ENCODE peak calls at places on chromosomes 12 and 14, in eight cellular contexts. K, Z, Q, M, W, F, P and U are unnamed samples.

GRCh38 chr14:85387181-85387580 is 142.8 kb upstream of the FLRT2 start:
- DNase-seq in W (no peak), M (no peak), Q (peak), F (no peak), Z (no peak), K (no peak), P (no peak), U (no peak)

GRCh38 chr14:75539562-75540478 is 17.6 kb downstream of the BATF start:
- DNase-seq in K (no peak), Q (no peak), P (no peak), Z (no peak), M (no peak), W (no peak), F (no peak), U (no peak)

GRCh38 chr14:59771577-59771976 is 99.0 kb downstream of the RTN1 start:
- DNase-seq in W (no peak), M (no peak), F (peak), P (no peak), Q (peak), K (no peak), Z (no peak), U (no peak)

GRCh38 chr12:89707992-89708792 is 446 bp downstream of the ATP2B1 start:
- DNase-seq in M (no peak), W (peak), K (peak), Z (peak), Q (peak), P (peak), F (peak), U (no peak)

GRCh38 chr12:55736076-55736475 is 6.8 kb upstream of the GDF11 start:
- DNase-seq in K (no peak), P (no peak), F (no peak), W (no peak), Z (no peak), Q (no peak), M (no peak), U (no peak)

GRCh38 chr12:75854681-75855309 is 176.8 kb downstream of the PHLDA1 start:
- DNase-seq in Z (no peak), K (no peak), F (peak), W (no peak), Q (no peak), P (no peak), M (no peak), U (no peak)

GRCh38 chr12:6215932-6216494 is 15.8 kb downstream of the CD9 start:
- DNase-seq in M (no peak), Z (peak), K (peak), W (no peak), P (peak), F (peak), Q (peak), U (peak)

GRCh38 chr12:69639400-69640016 is 28.8 kb upstream of the LRRC10 start:
- DNase-seq in K (peak), M (no peak), Q (peak), F (peak), W (peak), Z (peak), P (peak), U (peak)

GRCh38 chr12:124125472-124125871 is 152.5 kb downstream of the ZNF664 start:
- DNase-seq in P (no peak), Z (no peak), M (no peak), Q (no peak), K (no peak), W (no peak), F (no peak), U (no peak)

GRCh38 chr12:111248981-111249380 is 119.9 kb downstream of the PHETA1 start:
- DNase-seq in F (no peak), P (no peak), Z (peak), Q (no peak), W (no peak), M (no peak), K (no peak), U (peak)

GRCh38 chr14:55097894-55098560 is 31.0 kb upstream of the LGALS3 start:
- DNase-seq in P (peak), M (no peak), K (no peak), W (peak), Q (no peak), F (no peak), Z (no peak), U (no peak)

GRCh38 chr12:98868076-98868475 is 223.0 kb downstream of the APAF1 start:
- DNase-seq in P (no peak), M (no peak), F (no peak), Z (no peak), Q (no peak), K (no peak), W (no peak), U (no peak)

GRCh38 chr12:111429760-111430417 is 24.2 kb downstream of the SH2B3 start:
- DNase-seq in Q (peak), W (no peak), K (no peak), Z (no peak), P (no peak), M (no peak), F (no peak), U (no peak)

GRCh38 chr14:100577321-100577985 is 9.8 kb downstream of the BEGAIN start:
- DNase-seq in K (peak), F (no peak), Z (no peak), W (no peak), M (no peak), P (no peak), Q (no peak), U (no peak)

GRCh38 chr12:3712209-3712992 is 40.5 kb downstream of the CRACR2A start:
- DNase-seq in K (no peak), M (no peak), P (no peak), Z (no peak), Q (no peak), W (no peak), F (no peak), U (no peak)

GRCh38 chr14:73283592-73284379 is 46.5 kb downstream of the PAPLN start:
- DNase-seq in F (peak), K (no peak), Q (no peak), W (no peak), M (no peak), P (no peak), Z (no peak), U (no peak)

GRCh38 chr14:65864549-65864948 is 452.0 kb downstream of the FUT8 start:
- DNase-seq in P (no peak), M (no peak), Q (no peak), K (no peak), Z (no peak), F (no peak), W (no peak), U (no peak)

GRCh38 chr12:109715310-109716091 is 1.9 kb downstream of the FAM222A start:
- DNase-seq in Q (no peak), M (no peak), Z (no peak), K (peak), W (peak), P (peak), F (no peak), U (no peak)

GRCh38 chr12:75509621-75510020 is 1.8 kb downstream of the KRR1 start:
- DNase-seq in Z (no peak), W (no peak), M (no peak), F (no peak), K (no peak), Q (no peak), P (no peak), U (no peak)

GRCh38 chr14:82855912-82856381 is 1322.3 kb upstream of the SEL1L start:
- DNase-seq in W (peak), Q (peak), P (no peak), F (peak), Z (no peak), M (no peak), K (no peak), U (no peak)

GRCh38 chr12:54390668-54391551 is 6.4 kb upstream of the ZNF385A start:
- DNase-seq in W (peak), Q (no peak), M (no peak), P (peak), F (no peak), K (peak), Z (peak), U (no peak)

GRCh38 chr12:5309654-5310053 is 122.3 kb upstream of the NTF3 start:
- DNase-seq in F (no peak), W (no peak), Q (no peak), K (no peak), P (no peak), Z (no peak), M (no peak), U (no peak)

GRCh38 chr12:43692064-43692463 is 66.5 kb downstream of the PUS7L start:
- DNase-seq in K (no peak), F (peak), Z (no peak), M (no peak), P (no peak), W (peak), Q (peak), U (peak)

GRCh38 chr12:18747960-18748359 is 10.0 kb downstream of the CAPZA3 start:
- DNase-seq in F (peak), Q (peak), P (no peak), Z (no peak), W (no peak), K (no peak), M (no peak), U (peak)

GRCh38 chr12:10235761-10236631 is 23.3 kb downstream of the GABARAPL1 start:
- DNase-seq in Z (peak), P (peak), M (no peak), W (peak), F (peak), K (peak), Q (peak), U (peak)

GRCh38 chr12:92034858-92035401 is 110.7 kb downstream of the BTG1 start:
- DNase-seq in K (peak), Q (peak), M (no peak), Z (peak), W (no peak), P (peak), F (peak), U (peak)
- TF ChIP-seq POLR2A in K (no peak), Q (no peak), M (peak), Z (no peak), W (no peak), P (no peak), F (no peak), U (no peak)

DNA sequence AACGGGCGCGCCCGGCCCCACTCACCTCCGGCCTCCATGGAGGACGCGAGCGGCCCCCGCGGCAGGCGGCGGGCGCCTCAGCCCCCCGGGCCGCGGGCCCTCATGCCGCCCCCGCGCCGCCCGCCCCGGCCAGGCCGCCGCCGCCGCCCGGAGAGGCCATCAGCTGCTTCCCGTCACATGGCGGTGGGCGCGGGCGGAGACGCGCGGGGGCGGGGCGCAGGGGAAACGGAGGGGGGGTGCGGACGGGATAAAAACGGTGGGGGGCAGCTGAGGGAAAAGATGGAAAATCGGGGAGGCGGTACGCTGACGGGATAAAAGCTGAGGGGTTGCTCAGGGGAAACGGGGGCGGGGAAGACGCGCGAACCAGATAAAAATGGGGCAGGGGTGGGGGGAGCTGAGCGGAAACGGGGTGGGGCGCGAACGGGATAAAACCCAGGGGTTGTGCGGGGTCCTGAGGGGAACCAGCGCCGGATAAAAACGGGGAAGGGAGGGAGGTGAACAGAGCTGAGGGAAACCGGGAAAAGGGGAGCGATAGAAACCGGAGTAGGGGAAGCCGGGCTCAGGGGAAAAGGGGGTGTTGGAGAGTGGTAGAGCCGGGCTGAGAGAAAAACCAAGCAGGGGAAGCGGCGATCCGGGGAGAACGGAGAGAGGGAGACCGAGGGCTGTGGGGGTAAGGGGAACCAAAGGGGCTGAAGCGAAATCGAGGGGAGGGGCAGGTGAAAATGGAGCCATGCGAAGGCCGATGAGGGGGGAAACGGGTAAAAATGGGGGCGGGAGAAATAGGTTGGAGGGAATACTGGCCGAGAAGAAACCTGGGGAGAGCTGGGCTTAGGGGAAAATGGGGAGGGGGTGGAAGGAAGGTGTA is at the start of gene WSB2:
- DNase-seq in F (peak), Z (peak), K (peak), M (no peak), P (peak), W (peak), Q (peak), U (peak)
- TF ChIP-seq POLR2A in F (peak), Z (peak), K (no peak), M (peak), P (no peak), W (no peak), Q (no peak), U (peak)

DNA sequence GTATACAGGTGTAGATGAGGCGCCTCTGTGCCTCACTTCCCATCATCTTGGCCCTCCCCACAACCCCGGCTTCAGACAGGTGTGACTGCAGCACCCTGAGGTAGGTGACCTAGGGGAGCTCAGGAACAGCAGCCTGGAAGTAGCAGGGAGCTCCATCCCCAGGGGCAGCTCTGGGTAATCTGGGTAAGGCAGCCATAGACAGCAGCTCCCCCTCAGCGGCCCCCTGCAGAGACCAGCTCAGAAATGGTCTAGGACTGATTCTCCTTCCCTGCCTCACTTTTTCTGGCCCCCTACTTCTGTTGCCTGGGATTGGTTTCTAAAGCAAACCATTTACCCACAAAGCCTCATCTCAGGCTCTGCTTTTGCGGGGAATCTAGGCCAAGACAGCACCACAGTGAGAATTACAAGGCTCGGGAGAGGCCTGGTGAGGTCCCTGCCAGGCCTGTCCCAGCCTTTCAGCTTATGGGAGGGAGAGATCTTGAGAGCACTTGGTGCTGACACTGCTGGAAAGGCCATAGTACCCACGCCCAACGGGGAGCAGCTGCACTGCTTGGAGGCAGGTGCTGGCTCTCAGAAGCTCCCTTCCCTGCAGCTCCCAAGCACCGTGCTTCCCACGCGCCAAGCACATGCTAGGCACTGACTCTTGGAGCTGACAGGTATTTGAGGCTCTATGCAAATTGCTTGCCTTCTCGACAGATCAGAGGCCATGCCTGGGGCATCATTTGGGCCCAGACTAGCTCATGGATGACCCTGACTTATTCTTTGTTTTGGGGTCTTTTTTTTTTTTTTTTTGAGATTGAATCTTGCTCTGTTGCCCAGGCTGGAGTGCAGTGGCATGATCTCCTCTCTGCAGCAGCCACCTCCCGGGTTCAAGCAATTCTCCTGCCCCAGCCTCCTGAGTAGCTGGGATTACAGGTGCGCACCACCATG is 45.1 kb upstream of the TRAF3 start:
- DNase-seq in F (no peak), Q (no peak), Z (no peak), M (no peak), K (no peak), W (no peak), P (no peak), U (no peak)
- TF ChIP-seq POLR2A in F (no peak), Q (no peak), Z (no peak), M (no peak), K (no peak), W (no peak), P (no peak), U (no peak)

GRCh38 chr14:24080888-24081738 is 9.8 kb downstream of the CPNE6 start:
- DNase-seq in M (no peak), Q (peak), F (no peak), W (peak), P (peak), K (peak), Z (peak), U (peak)
- TF ChIP-seq POLR2A in M (no peak), Q (no peak), F (no peak), W (no peak), P (no peak), K (no peak), Z (peak), U (peak)

GRCh38 chr12:62259993-62260732 is at the start of gene USP15:
- DNase-seq in M (peak), Z (peak), P (peak), W (peak), F (peak), Q (peak), K (peak), U (peak)
- TF ChIP-seq POLR2A in M (peak), Z (peak), P (peak), W (peak), F (peak), Q (peak), K (peak), U (peak)

DNA sequence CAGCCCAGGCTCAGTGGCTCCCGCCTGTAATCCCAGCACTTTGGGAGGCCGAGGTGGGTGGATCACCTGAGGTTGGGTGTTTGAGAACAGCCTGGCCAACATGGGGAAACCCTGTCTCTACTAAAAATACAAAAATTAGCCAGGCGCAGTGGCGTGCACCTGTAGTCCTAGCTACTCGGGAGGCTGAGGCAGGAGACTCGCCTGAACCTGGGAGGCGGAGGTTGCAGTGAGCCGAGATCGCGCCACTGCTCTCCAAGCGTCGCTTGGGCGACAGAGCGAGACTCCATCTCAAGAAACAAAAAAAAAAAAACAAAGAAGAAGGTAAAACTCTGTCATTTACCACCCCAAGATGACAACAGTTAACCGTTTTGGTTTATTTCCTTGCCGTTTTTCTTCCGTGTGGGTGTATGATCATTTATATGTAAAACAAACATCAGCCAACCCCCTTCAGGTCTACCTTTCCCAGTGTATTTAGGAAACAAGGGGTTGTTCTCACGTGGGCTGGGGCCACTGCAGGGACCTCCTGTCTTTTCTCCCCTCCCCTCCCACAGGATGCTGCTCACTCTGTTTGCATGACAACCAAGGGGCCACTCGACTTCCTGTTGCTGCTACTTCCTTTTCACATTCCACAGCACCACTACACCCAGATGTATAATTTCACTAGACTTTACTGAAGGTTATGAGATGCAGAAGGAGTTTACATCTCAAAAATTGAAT is 13.6 kb downstream of the TTC9 start:
- DNase-seq in F (no peak), Z (no peak), W (peak), K (no peak), P (peak), M (no peak), Q (peak), U (no peak)
- TF ChIP-seq POLR2A in F (no peak), Z (no peak), W (no peak), K (no peak), P (no peak), M (no peak), Q (no peak), U (no peak)

DNA sequence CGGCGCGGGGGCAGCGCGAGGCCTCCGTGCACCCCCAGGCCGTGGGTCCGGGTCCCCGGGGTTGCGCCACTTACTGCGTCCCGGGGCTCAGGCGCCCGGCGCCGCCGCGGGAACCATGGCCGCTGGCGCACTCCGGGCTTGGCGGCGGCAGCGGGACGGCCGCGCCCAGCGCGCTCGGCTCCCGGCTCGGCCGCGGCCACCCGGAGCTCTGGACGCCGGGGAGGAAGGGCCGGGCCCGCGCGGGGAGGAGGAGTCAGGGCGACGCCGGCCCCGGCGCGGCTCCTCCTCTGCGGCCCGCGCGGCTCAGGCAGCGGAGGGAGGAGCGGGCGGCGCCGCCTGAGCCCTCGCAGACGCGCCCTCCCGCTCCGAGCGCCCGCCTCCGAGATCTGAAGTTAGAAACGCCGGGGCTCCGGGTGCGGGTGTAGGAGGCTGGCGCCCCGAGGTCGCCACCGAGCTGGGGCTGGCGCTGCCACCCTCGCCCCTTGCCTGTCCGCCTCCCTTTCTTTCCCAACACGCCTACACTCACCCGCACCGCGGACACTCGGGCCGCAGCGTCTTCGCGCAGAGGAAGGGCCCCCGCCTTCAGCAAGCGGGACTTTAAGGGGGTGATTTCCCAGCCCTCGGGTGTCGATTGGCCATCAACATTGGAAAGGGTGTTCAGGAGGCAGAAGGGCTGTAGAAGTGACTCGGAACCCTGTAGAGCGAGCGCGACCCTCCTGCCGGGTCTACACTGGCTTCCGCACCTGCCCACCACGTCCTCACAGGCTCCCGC is at the start of gene NIN:
- DNase-seq in Q (peak), F (peak), Z (peak), M (no peak), P (peak), W (peak), K (peak), U (peak)
- TF ChIP-seq POLR2A in Q (peak), F (no peak), Z (peak), M (no peak), P (no peak), W (peak), K (no peak), U (peak)